ENCODE peak calls at places on chromosomes 5 and 9, in four cellular contexts. N is PC-3; U is psoas muscle; Q is CD8-positive, alpha-beta T cell. X is an unnamed sample.

GRCh38 chr5:122492675-122493074 is 180.6 kb downstream of the SNCAIP start:
- DNase-seq in N (peak), U (no peak), Q (no peak), X (no peak)

GRCh38 chr5:75890546-75890945 is 173.3 kb upstream of the POC5 start:
- DNase-seq in N (peak), U (no peak), Q (no peak), X (no peak)

GRCh38 chr9:4082948-4083347 is 216.9 kb downstream of the GLIS3 start:
- DNase-seq in N (no peak), U (no peak), Q (no peak), X (no peak)

GRCh38 chr5:40484495-40484894 is 195.2 kb upstream of the PTGER4 start:
- DNase-seq in N (no peak), U (no peak), Q (no peak), X (no peak)

GRCh38 chr9:35548571-35548970 is 56.5 kb upstream of the TESK1 start:
- DNase-seq in N (no peak), U (no peak), Q (no peak), X (no peak)

GRCh38 chr5:148902478-148902877 is 76.1 kb downstream of the ADRB2 start:
- DNase-seq in N (no peak), U (no peak), Q (no peak), X (no peak)

GRCh38 chr9:38744484-38744883 is 24.6 kb upstream of the FAM240B start:
- DNase-seq in N (no peak), U (no peak), Q (no peak), X (no peak)

GRCh38 chr9:85516976-85517637 is 224.6 kb downstream of the AGTPBP1 start:
- DNase-seq in N (peak), U (no peak), Q (no peak), X (no peak)

GRCh38 chr5:69007726-69008368 is 86.0 kb upstream of the SLC30A5 start:
- DNase-seq in N (peak), U (peak), Q (peak), X (peak)

GRCh38 chr9:33161589-33162132 is 5.5 kb downstream of the B4GALT1 start:
- DNase-seq in N (peak), U (no peak), Q (no peak), X (no peak)

GRCh38 chr5:113122053-113122452 is 145.5 kb downstream of the DCP2 start:
- DNase-seq in N (peak), U (no peak), Q (no peak), X (no peak)

GRCh38 chr9:132804576-132805295 is 73.3 kb downstream of the AK8 start:
- DNase-seq in N (no peak), U (no peak), Q (no peak), X (no peak)

GRCh38 chr5:87851603-87852002 is 417.0 kb downstream of the TMEM161B start:
- DNase-seq in N (no peak), U (no peak), Q (no peak), X (no peak)

GRCh38 chr9:86354882-86355399 is 731 bp upstream of the TUT7 start:
- DNase-seq in N (no peak), U (no peak), Q (no peak), X (no peak)

GRCh38 chr9:75390951-75391350 is 302.6 kb downstream of the OSTF1 start:
- DNase-seq in N (no peak), U (no peak), Q (no peak), X (no peak)

GRCh38 chr9:136791466-136792276 is 527 bp downstream of the TMEM141 start:
- DNase-seq in N (peak), U (peak), Q (peak), X (no peak)

GRCh38 chr9:127979333-127980055 is 1.3 kb downstream of the EEIG1 start:
- DNase-seq in N (peak), U (peak), Q (peak), X (peak)

GRCh38 chr5:71771191-71771590 is 52.1 kb downstream of the CARTPT start:
- DNase-seq in N (no peak), U (no peak), Q (no peak), X (no peak)

GRCh38 chr9:29214162-29214520 is 1640.9 kb upstream of the C9orf72 start:
- DNase-seq in N (peak), U (peak), Q (no peak), X (no peak)

GRCh38 chr5:91277093-91277626 is 106.0 kb downstream of the ARRDC3 start:
- DNase-seq in N (no peak), U (no peak), Q (no peak), X (no peak)

GRCh38 chr9:109017061-109017460 is 3.8 kb upstream of the CTNNAL1 start:
- DNase-seq in N (no peak), U (no peak), Q (no peak), X (no peak)

GRCh38 chr9:95776131-95776530 is 99.4 kb upstream of the ERCC6L2 start:
- DNase-seq in N (no peak), U (no peak), Q (no peak), X (no peak)

GRCh38 chr5:149079883-149080282 is 17.0 kb upstream of the SH3TC2 start:
- DNase-seq in N (peak), U (no peak), Q (no peak), X (no peak)

GRCh38 chr9:137297060-137297664 is 4.9 kb downstream of the NRARP start:
- DNase-seq in N (no peak), U (no peak), Q (no peak), X (no peak)

GRCh38 chr5:137921931-137922330 is 32.7 kb downstream of the PKD2L2 start:
- DNase-seq in N (peak), U (no peak), Q (no peak), X (no peak)

GRCh38 chr5:79508794-79509193 is 5.1 kb downstream of the HOMER1 start:
- DNase-seq in N (no peak), U (no peak), Q (no peak), X (no peak)

GRCh38 chr9:98867434-98868168 is 60.1 kb downstream of the GALNT12 start:
- DNase-seq in N (peak), U (peak), Q (no peak), X (no peak)

GRCh38 chr9:92610470-92611420 is 59.2 kb downstream of the IPPK start:
- DNase-seq in N (no peak), U (peak), Q (no peak), X (no peak)
- H3K27ac ChIP-seq in N (no peak), U (peak), Q (no peak), X (no peak)

DNA sequence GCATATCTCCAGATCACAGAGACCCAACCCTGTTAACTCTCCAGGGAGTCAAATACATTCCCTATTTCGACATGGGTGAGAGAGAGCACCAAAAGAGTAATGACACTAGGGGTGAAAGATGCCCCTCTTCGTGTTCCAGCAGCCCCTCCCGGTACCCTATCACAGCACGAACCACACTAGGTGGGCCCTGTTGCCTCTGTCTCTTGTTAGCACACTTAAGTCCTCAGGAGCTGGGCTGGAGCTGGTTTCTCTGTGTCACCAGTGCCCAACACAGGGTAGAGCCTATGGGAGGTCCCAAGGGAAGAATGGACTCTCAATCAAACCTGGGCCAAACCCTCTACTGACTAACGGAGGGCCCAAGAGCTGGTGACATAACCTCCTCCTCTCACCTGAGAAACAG is 1.2 kb downstream of the CDK20 start:
- DNase-seq in N (no peak), U (no peak), Q (no peak), X (no peak)
- H3K27ac ChIP-seq in N (no peak), U (no peak), Q (no peak), X (no peak)

DNA sequence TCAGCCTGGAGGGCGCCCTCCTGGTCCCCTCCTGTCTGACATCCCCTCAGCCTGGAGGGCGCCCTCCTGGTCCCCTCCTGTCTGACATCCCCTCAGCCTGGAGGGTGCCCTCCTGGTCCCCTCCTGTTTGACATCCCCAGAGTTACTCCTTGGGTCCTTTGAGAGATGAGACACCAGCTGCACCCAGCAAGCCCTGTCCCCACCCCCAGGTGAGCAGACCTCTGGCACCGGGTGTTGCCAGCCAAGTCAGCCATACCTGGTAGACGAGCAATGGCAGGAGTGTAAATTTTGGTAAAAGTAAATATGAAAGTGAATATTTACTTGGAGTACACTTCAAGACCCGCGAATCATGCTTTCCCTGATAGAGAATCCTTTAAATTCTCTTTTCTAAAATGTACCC is 25.4 kb downstream of the EXOC3 start:
- DNase-seq in N (no peak), U (peak), Q (no peak), X (no peak)
- H3K27ac ChIP-seq in N (no peak), U (no peak), Q (no peak), X (no peak)

GRCh38 chr5:6551287-6551954 is 81.4 kb downstream of the NSUN2 start:
- DNase-seq in N (peak), U (peak), Q (no peak), X (no peak)
- H3K27ac ChIP-seq in N (no peak), U (peak), Q (no peak), X (no peak)

GRCh38 chr9:1002678-1003077 is 26.2 kb downstream of the DMRT3 start:
- DNase-seq in N (no peak), U (no peak), Q (no peak), X (no peak)
- H3K27ac ChIP-seq in N (no peak), U (no peak), Q (no peak), X (no peak)

GRCh38 chr5:65184780-65185179 is 296.9 kb downstream of the ADAMTS6 start:
- DNase-seq in N (no peak), U (no peak), Q (no peak), X (no peak)

GRCh38 chr5:65186646-65187227 is 295.0 kb downstream of the ADAMTS6 start:
- DNase-seq in N (no peak), U (no peak), Q (no peak), X (no peak)

GRCh38 chr5:65190328-65191053 is 291.2 kb downstream of the ADAMTS6 start:
- DNase-seq in N (peak), U (no peak), Q (no peak), X (no peak)

DNA sequence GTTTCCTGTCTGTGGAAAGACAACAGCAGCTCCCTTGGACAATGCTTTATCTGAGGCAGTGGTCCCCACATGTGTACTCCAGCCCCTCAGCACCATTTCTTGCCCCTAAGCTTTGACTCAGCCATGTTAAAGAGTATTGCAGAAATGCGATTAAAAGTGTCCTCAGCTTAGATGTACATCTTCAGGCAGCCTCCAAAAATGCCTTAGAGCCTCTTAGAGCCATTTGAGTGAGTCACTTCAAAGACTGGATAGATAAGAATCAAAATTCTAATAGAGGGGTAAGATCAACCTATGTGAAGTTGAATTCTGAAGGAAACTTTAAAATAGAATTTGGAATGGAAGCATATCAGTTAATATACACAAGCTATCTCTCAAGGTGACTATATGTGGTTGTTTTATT is 296.3 kb downstream of the ADAMTS6 start:
- DNase-seq in N (no peak), U (no peak), Q (no peak), X (no peak)
- H3K27ac ChIP-seq in N (no peak), U (no peak), Q (no peak), X (no peak)

DNA sequence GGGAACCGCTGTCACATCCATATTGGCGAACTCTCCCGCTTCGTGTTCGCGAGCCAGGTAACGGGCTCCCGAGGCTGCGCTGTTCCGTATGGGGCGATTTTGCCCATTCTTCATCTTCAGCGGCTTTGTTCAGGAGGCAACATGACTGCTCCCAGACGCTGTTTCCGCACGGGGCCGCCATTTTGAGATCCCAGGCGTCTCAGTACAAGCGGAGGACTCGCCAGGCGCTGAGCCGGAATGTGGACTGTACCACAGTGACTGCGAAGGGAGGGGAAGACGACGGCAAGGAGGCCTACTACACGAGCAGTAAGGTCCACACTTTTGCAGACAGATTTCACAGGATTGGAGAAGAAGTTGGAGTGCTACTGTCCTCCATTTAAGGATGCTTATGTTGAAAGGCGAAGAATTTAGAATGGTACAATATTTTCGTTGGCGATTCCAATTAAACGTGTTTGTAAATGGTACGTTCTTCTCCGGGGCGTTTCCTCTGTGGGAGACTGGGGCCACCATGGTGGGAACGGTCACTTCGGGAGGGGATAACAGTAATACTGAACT is 41.6 kb upstream of the ZNF300 start:
- DNase-seq in N (no peak), U (peak), Q (no peak), X (peak)
- H3K27ac ChIP-seq in N (no peak), U (peak), Q (no peak), X (peak)

GRCh38 chr5:124920909-124921666 is 174.6 kb upstream of the ZNF608 start:
- DNase-seq in N (no peak), U (no peak), Q (no peak), X (no peak)
- H3K27ac ChIP-seq in N (no peak), U (no peak), Q (no peak), X (no peak)

DNA sequence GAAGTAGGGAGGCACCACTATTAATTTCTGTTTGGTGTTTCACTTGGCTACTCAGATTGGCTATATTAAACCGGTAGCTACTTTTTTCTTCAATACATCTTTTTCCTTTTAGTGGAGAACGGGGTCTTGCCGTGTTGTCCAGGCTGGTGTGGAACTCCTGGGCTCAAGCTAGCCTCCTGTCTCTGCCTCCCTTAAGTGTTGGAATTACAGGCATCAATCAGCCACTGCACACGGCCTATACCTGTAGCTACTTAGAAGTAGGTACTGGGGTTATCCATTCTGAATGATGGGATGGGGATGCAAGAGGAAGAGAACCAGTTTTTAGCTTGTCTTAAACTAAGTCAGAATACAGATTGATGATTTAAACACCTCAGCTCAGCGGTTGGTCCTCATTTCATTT is 1.7 kb downstream of the UBE2D2 start:
- DNase-seq in N (peak), U (no peak), Q (no peak), X (no peak)
- H3K27ac ChIP-seq in N (no peak), U (peak), Q (peak), X (peak)

DNA sequence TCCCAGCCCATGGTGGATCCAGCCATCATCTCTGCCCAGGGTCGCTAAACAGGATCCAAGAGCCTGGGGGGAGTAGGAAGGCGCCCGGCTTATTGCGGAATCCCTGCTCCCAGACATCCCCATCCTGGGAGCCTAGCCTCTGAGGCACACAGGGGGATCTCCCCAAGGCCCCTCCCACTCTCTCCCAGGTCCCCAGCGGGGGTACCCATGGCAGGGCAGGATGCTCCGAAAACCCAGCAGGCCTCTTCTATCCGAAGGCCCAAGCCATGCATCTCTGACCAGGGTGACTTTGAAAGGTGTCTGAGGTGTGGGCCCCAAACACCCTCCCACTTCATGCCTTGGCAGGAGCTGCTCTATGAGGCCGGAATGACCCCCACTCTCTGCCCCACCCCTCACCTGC is 81.7 kb upstream of the RUFY1 start:
- DNase-seq in N (no peak), U (no peak), Q (no peak), X (no peak)
- H3K27ac ChIP-seq in N (no peak), U (no peak), Q (no peak), X (no peak)

X was measured in dorsolateral prefrontal cortex.